ENCODE peak calls at places on chromosomes 3 and 15, in ten cellular contexts. One of them, this sample, is unnamed.

GRCh38 chr3:112794622-112795172 is 52.0 kb downstream of the CD200R1L start:
- DNase-seq in neural crest cell: no peak
- DNase-seq in CD4-positive, alpha-beta T cell: no peak
- DNase-seq in adrenal gland: no peak
- DNase-seq in cardiac fibroblast: no peak
- DNase-seq in body of pancreas: no peak
- DNase-seq in Calu3: no peak
- DNase-seq in upper lobe of left lung: no peak
- DNase-seq in activated B cell treated with CpG ODN at 0.5 μM for 24 hours: no peak
- DNase-seq in astrocyte: no peak
- DNase-seq in this sample: no peak

GRCh38 chr15:88016373-88016772 is 240.2 kb downstream of the NTRK3 start:
- DNase-seq in upper lobe of left lung: no peak
- DNase-seq in Calu3: no peak
- DNase-seq in CD4-positive, alpha-beta T cell: no peak
- DNase-seq in astrocyte: no peak
- DNase-seq in adrenal gland: no peak
- DNase-seq in body of pancreas: no peak
- DNase-seq in cardiac fibroblast: no peak
- DNase-seq in activated B cell treated with CpG ODN at 0.5 μM for 24 hours: no peak
- DNase-seq in neural crest cell: no peak
- DNase-seq in this sample: no peak

GRCh38 chr15:62417444-62417843 is 252.4 kb upstream of the C2CD4B start:
- DNase-seq in CD4-positive, alpha-beta T cell: no peak
- DNase-seq in astrocyte: peak; percentile 40
- DNase-seq in Calu3: no peak
- DNase-seq in upper lobe of left lung: no peak
- DNase-seq in adrenal gland: no peak
- DNase-seq in body of pancreas: no peak
- DNase-seq in activated B cell treated with CpG ODN at 0.5 μM for 24 hours: no peak
- DNase-seq in neural crest cell: no peak
- DNase-seq in cardiac fibroblast: no peak
- DNase-seq in this sample: no peak

GRCh38 chr15:78374436-78375393 is 34.6 kb downstream of the CRABP1 start:
- DNase-seq in astrocyte: no peak
- DNase-seq in Calu3: peak; percentile 94
- DNase-seq in body of pancreas: no peak
- DNase-seq in CD4-positive, alpha-beta T cell: no peak
- DNase-seq in adrenal gland: no peak
- DNase-seq in neural crest cell: no peak
- DNase-seq in activated B cell treated with CpG ODN at 0.5 μM for 24 hours: no peak
- DNase-seq in upper lobe of left lung: peak; percentile 58
- DNase-seq in cardiac fibroblast: no peak
- DNase-seq in this sample: no peak

GRCh38 chr3:129485681-129486056 is 42.8 kb upstream of the RHO start:
- DNase-seq in body of pancreas: peak; percentile 48
- DNase-seq in Calu3: no peak
- DNase-seq in astrocyte: peak; percentile 95
- DNase-seq in adrenal gland: peak; percentile 93
- DNase-seq in activated B cell treated with CpG ODN at 0.5 μM for 24 hours: no peak
- DNase-seq in upper lobe of left lung: no peak
- DNase-seq in neural crest cell: no peak
- DNase-seq in cardiac fibroblast: peak; percentile 99
- DNase-seq in CD4-positive, alpha-beta T cell: no peak
- DNase-seq in this sample: no peak

GRCh38 chr3:103847081-103848062 is 1412.6 kb downstream of the ZPLD1 start:
- DNase-seq in activated B cell treated with CpG ODN at 0.5 μM for 24 hours: no peak
- DNase-seq in cardiac fibroblast: no peak
- DNase-seq in body of pancreas: no peak
- DNase-seq in astrocyte: no peak
- DNase-seq in CD4-positive, alpha-beta T cell: no peak
- DNase-seq in neural crest cell: no peak
- DNase-seq in adrenal gland: no peak
- DNase-seq in upper lobe of left lung: no peak
- DNase-seq in Calu3: no peak
- DNase-seq in this sample: no peak

GRCh38 chr3:5479229-5479799 is 291.8 kb downstream of the EDEM1 start:
- DNase-seq in neural crest cell: no peak
- DNase-seq in activated B cell treated with CpG ODN at 0.5 μM for 24 hours: no peak
- DNase-seq in CD4-positive, alpha-beta T cell: no peak
- DNase-seq in adrenal gland: no peak
- DNase-seq in body of pancreas: no peak
- DNase-seq in cardiac fibroblast: no peak
- DNase-seq in Calu3: peak; percentile 53
- DNase-seq in upper lobe of left lung: no peak
- DNase-seq in astrocyte: no peak
- DNase-seq in this sample: no peak

GRCh38 chr3:64138046-64138445 is 87.2 kb downstream of the PRICKLE2 start:
- DNase-seq in neural crest cell: no peak
- DNase-seq in cardiac fibroblast: no peak
- DNase-seq in activated B cell treated with CpG ODN at 0.5 μM for 24 hours: no peak
- DNase-seq in adrenal gland: no peak
- DNase-seq in astrocyte: peak; percentile 22
- DNase-seq in CD4-positive, alpha-beta T cell: no peak
- DNase-seq in upper lobe of left lung: no peak
- DNase-seq in body of pancreas: no peak
- DNase-seq in Calu3: no peak
- DNase-seq in this sample: no peak

GRCh38 chr15:30906366-30906765 is 2.7 kb downstream of the FAN1 start:
- DNase-seq in neural crest cell: no peak
- DNase-seq in adrenal gland: no peak
- DNase-seq in activated B cell treated with CpG ODN at 0.5 μM for 24 hours: no peak
- DNase-seq in CD4-positive, alpha-beta T cell: no peak
- DNase-seq in body of pancreas: no peak
- DNase-seq in Calu3: no peak
- DNase-seq in upper lobe of left lung: no peak
- DNase-seq in astrocyte: no peak
- DNase-seq in cardiac fibroblast: no peak
- DNase-seq in this sample: no peak

GRCh38 chr3:60579734-60580133 is 671.5 kb downstream of the FHIT start:
- DNase-seq in astrocyte: peak; percentile 94
- DNase-seq in CD4-positive, alpha-beta T cell: no peak
- DNase-seq in body of pancreas: no peak
- DNase-seq in Calu3: no peak
- DNase-seq in upper lobe of left lung: no peak
- DNase-seq in neural crest cell: no peak
- DNase-seq in cardiac fibroblast: peak; percentile 36
- DNase-seq in activated B cell treated with CpG ODN at 0.5 μM for 24 hours: no peak
- DNase-seq in adrenal gland: no peak
- DNase-seq in this sample: no peak

GRCh38 chr15:85333132-85333831 is 47.1 kb upstream of the AKAP13 start:
- DNase-seq in activated B cell treated with CpG ODN at 0.5 μM for 24 hours: no peak
- DNase-seq in adrenal gland: no peak
- DNase-seq in cardiac fibroblast: peak; percentile 94
- DNase-seq in body of pancreas: no peak
- DNase-seq in neural crest cell: no peak
- DNase-seq in astrocyte: peak; percentile 98
- DNase-seq in CD4-positive, alpha-beta T cell: no peak
- DNase-seq in upper lobe of left lung: no peak
- DNase-seq in Calu3: no peak
- DNase-seq in this sample: no peak

DNA sequence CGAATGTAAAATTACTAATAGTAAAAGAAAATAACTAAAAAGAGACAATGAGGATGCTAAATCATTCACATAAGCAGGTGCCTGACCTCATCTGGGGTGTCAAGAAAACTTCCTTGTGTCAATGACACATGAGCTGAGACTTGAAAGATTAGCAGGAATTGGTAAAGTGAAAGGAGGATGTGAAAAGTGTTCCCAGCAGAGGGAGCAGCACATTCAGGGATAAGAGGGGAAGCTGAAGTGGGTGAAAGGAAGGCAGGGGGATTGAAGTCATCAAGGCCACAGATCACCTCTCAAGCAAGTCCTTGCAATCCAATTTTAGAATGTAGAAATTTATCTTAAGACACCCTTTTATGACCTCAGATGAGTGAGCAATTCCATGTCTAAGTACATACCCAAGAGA is 60.2 kb upstream of the ACP3 start:
- DNase-seq in activated B cell treated with CpG ODN at 0.5 μM for 24 hours: no peak
- DNase-seq in upper lobe of left lung: no peak
- DNase-seq in CD4-positive, alpha-beta T cell: no peak
- DNase-seq in cardiac fibroblast: peak; percentile 84
- DNase-seq in astrocyte: peak; percentile 46
- DNase-seq in neural crest cell: peak; percentile 24
- DNase-seq in body of pancreas: peak; percentile 29
- DNase-seq in Calu3: peak; percentile 77
- DNase-seq in adrenal gland: peak; percentile 14
- DNase-seq in this sample: no peak
- TF ChIP-seq CTCF in activated B cell treated with CpG ODN at 0.5 μM for 24 hours: no peak
- TF ChIP-seq CTCF in upper lobe of left lung: no peak
- TF ChIP-seq CTCF in CD4-positive, alpha-beta T cell: no peak
- TF ChIP-seq CTCF in cardiac fibroblast: peak; percentile 55
- TF ChIP-seq CTCF in astrocyte: peak; percentile 42
- TF ChIP-seq CTCF in neural crest cell: peak; percentile 65
- TF ChIP-seq CTCF in body of pancreas: peak; percentile 85
- TF ChIP-seq CTCF in Calu3: peak; percentile 81
- TF ChIP-seq CTCF in adrenal gland: peak; percentile 68
- TF ChIP-seq CTCF in this sample: peak; percentile 66

DNA sequence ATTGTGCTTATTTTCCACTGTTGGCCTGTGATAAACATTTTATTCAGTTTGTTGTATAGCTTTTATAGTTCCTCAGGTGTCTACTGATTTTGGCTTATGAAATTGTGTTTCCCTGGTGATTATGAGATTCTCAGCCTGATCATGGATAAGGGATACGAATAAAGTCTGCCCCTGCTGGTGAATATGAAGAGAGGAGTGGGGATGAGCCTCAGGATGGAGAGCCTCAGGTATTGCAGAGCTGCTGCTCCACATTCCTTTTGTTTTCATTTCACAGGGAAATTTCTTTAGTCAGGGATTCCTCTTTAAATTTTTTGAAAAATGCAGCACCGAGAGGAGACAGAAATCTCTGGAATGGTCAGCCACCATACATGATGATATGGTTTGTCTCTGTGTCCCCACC is 14.7 kb upstream of the RAB6B start:
- DNase-seq in neural crest cell: no peak
- DNase-seq in adrenal gland: no peak
- DNase-seq in astrocyte: no peak
- DNase-seq in CD4-positive, alpha-beta T cell: no peak
- DNase-seq in activated B cell treated with CpG ODN at 0.5 μM for 24 hours: no peak
- DNase-seq in upper lobe of left lung: no peak
- DNase-seq in cardiac fibroblast: no peak
- DNase-seq in Calu3: no peak
- DNase-seq in body of pancreas: no peak
- DNase-seq in this sample: no peak
- TF ChIP-seq CTCF in neural crest cell: peak; percentile 52
- TF ChIP-seq CTCF in adrenal gland: no peak
- TF ChIP-seq CTCF in astrocyte: no peak
- TF ChIP-seq CTCF in CD4-positive, alpha-beta T cell: no peak
- TF ChIP-seq CTCF in activated B cell treated with CpG ODN at 0.5 μM for 24 hours: no peak
- TF ChIP-seq CTCF in upper lobe of left lung: no peak
- TF ChIP-seq CTCF in cardiac fibroblast: peak; percentile 24
- TF ChIP-seq CTCF in Calu3: no peak
- TF ChIP-seq CTCF in body of pancreas: no peak
- TF ChIP-seq CTCF in this sample: peak; percentile 56

GRCh38 chr3:24101676-24102168 is 156.6 kb downstream of the NR1D2 start:
- DNase-seq in neural crest cell: no peak
- DNase-seq in activated B cell treated with CpG ODN at 0.5 μM for 24 hours: no peak
- DNase-seq in Calu3: no peak
- DNase-seq in cardiac fibroblast: peak; percentile 39
- DNase-seq in CD4-positive, alpha-beta T cell: no peak
- DNase-seq in adrenal gland: no peak
- DNase-seq in upper lobe of left lung: no peak
- DNase-seq in astrocyte: peak; percentile 7
- DNase-seq in body of pancreas: no peak
- DNase-seq in this sample: no peak
- TF ChIP-seq CTCF in neural crest cell: no peak
- TF ChIP-seq CTCF in activated B cell treated with CpG ODN at 0.5 μM for 24 hours: no peak
- TF ChIP-seq CTCF in Calu3: no peak
- TF ChIP-seq CTCF in cardiac fibroblast: no peak
- TF ChIP-seq CTCF in CD4-positive, alpha-beta T cell: no peak
- TF ChIP-seq CTCF in adrenal gland: no peak
- TF ChIP-seq CTCF in upper lobe of left lung: no peak
- TF ChIP-seq CTCF in astrocyte: no peak
- TF ChIP-seq CTCF in body of pancreas: no peak
- TF ChIP-seq CTCF in this sample: no peak

GRCh38 chr3:9928158-9928557 is 5.5 kb upstream of the CRELD1 start:
- DNase-seq in adrenal gland: no peak
- DNase-seq in astrocyte: no peak
- DNase-seq in Calu3: no peak
- DNase-seq in activated B cell treated with CpG ODN at 0.5 μM for 24 hours: no peak
- DNase-seq in CD4-positive, alpha-beta T cell: no peak
- DNase-seq in neural crest cell: no peak
- DNase-seq in upper lobe of left lung: peak; percentile 83
- DNase-seq in cardiac fibroblast: no peak
- DNase-seq in body of pancreas: no peak
- DNase-seq in this sample: no peak

GRCh38 chr3:9933561-9934234 is at the start of gene CRELD1:
- DNase-seq in neural crest cell: peak; percentile 87
- DNase-seq in CD4-positive, alpha-beta T cell: peak; percentile 95
- DNase-seq in Calu3: peak; percentile 97
- DNase-seq in body of pancreas: peak; percentile 97
- DNase-seq in activated B cell treated with CpG ODN at 0.5 μM for 24 hours: peak; percentile 98
- DNase-seq in cardiac fibroblast: peak; percentile 97
- DNase-seq in upper lobe of left lung: peak; percentile 99
- DNase-seq in astrocyte: peak; percentile 86
- DNase-seq in adrenal gland: peak; percentile 95
- DNase-seq in this sample: peak; percentile 95

GRCh38 chr3:9932535-9932842 is 1.1 kb upstream of the CRELD1 start:
- DNase-seq in body of pancreas: no peak
- DNase-seq in CD4-positive, alpha-beta T cell: no peak
- DNase-seq in Calu3: no peak
- DNase-seq in neural crest cell: no peak
- DNase-seq in activated B cell treated with CpG ODN at 0.5 μM for 24 hours: no peak
- DNase-seq in cardiac fibroblast: no peak
- DNase-seq in upper lobe of left lung: no peak
- DNase-seq in adrenal gland: no peak
- DNase-seq in astrocyte: no peak
- DNase-seq in this sample: no peak

GRCh38 chr3:9932843-9933560 is 632 bp upstream of the CRELD1 start:
- DNase-seq in cardiac fibroblast: peak; percentile 90
- DNase-seq in astrocyte: peak; percentile 72
- DNase-seq in neural crest cell: peak; percentile 64
- DNase-seq in activated B cell treated with CpG ODN at 0.5 μM for 24 hours: peak; percentile 83
- DNase-seq in Calu3: peak; percentile 84
- DNase-seq in body of pancreas: peak; percentile 81
- DNase-seq in CD4-positive, alpha-beta T cell: peak; percentile 78
- DNase-seq in upper lobe of left lung: peak; percentile 98
- DNase-seq in adrenal gland: peak; percentile 85
- DNase-seq in this sample: peak; percentile 84

DNA sequence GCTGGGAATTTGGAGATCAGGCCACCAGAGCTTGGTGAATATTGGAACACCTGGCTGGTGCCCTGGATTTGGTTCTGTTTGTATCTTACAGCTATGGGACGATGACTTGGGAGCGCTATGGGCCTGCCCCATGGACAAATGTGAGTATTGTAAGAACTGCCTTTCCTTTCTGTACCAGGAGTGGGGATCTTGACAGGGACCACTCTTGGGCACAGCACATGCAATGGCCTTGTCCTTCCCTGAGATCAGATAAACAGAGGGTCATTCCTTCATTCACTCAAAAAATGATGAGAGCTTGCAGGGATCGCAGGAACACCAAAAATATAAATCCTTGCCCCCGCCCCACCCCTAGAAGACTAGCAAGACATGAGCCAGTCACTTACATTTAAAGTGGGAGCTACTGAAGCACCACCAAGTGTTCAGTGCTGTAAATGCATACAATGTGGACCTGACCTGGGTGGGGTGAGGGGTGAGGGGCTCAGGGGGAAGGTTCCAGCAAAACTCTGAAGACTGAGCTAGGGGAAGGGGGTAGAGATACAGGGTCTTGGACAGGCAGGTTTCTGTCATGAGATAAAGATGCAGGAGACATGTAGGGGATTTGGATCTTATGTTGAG is 2.7 kb upstream of the CRELD1 start:
- DNase-seq in body of pancreas: no peak
- DNase-seq in Calu3: no peak
- DNase-seq in upper lobe of left lung: no peak
- DNase-seq in neural crest cell: no peak
- DNase-seq in cardiac fibroblast: peak; percentile 28
- DNase-seq in CD4-positive, alpha-beta T cell: no peak
- DNase-seq in activated B cell treated with CpG ODN at 0.5 μM for 24 hours: no peak
- DNase-seq in adrenal gland: no peak
- DNase-seq in astrocyte: no peak
- DNase-seq in this sample: no peak
- TF ChIP-seq CTCF in body of pancreas: no peak
- TF ChIP-seq CTCF in Calu3: no peak
- TF ChIP-seq CTCF in upper lobe of left lung: no peak
- TF ChIP-seq CTCF in neural crest cell: peak; percentile 30
- TF ChIP-seq CTCF in cardiac fibroblast: peak; percentile 21
- TF ChIP-seq CTCF in CD4-positive, alpha-beta T cell: no peak
- TF ChIP-seq CTCF in activated B cell treated with CpG ODN at 0.5 μM for 24 hours: no peak
- TF ChIP-seq CTCF in adrenal gland: no peak
- TF ChIP-seq CTCF in astrocyte: no peak
- TF ChIP-seq CTCF in this sample: peak; percentile 31

This sample was measured in type B pancreatic cell.